ENCODE peak calls at places on chromosomes 3 and 15, in six cellular contexts. M is ascending aorta, D is fibroblast of lung, W is GM13976, O is brain microvascular endothelial cell, I is kidney. U is an unnamed sample.

GRCh38 chr3:12175137-12175593 is 16.5 kb upstream of the TIMP4 start:
- DNase-seq in M (no peak), D (peak), W (no peak), O (peak), I (no peak), U (no peak)

GRCh38 chr3:160458151-160458550 is 8.6 kb upstream of the TRIM59 start:
- DNase-seq in M (no peak), D (no peak), W (no peak), O (no peak), I (no peak), U (no peak)

GRCh38 chr15:38886315-38887163 is 321.9 kb upstream of the RASGRP1 start:
- DNase-seq in M (no peak), D (peak), W (no peak), O (peak), I (no peak), U (no peak)

GRCh38 chr15:64624242-64624641 is 151.1 kb downstream of the RBPMS2 start:
- DNase-seq in M (no peak), D (no peak), W (no peak), O (no peak), I (no peak), U (no peak)

GRCh38 chr15:93072440-93073394 is 16.3 kb downstream of the RGMA start:
- DNase-seq in M (peak), D (peak), W (no peak), O (peak), I (peak), U (peak)

GRCh38 chr15:63135804-63136203 is 14.1 kb downstream of the LACTB start:
- DNase-seq in M (no peak), D (peak), W (no peak), O (peak), I (no peak), U (peak)

GRCh38 chr3:138470687-138471086 is 36.3 kb downstream of the ESYT3 start:
- DNase-seq in M (no peak), D (no peak), W (no peak), O (no peak), I (no peak), U (no peak)

GRCh38 chr3:66011098-66011655 is 27.5 kb downstream of the MAGI1 start:
- DNase-seq in M (no peak), D (no peak), W (no peak), O (no peak), I (no peak), U (no peak)

GRCh38 chr3:54817628-54818027 is 110.2 kb downstream of the LRTM1 start:
- DNase-seq in M (no peak), D (no peak), W (no peak), O (no peak), I (no peak), U (no peak)

GRCh38 chr15:76333720-76334437 is 2.7 kb upstream of the ISL2 start:
- DNase-seq in M (no peak), D (no peak), W (peak), O (no peak), I (no peak), U (no peak)

GRCh38 chr3:97823503-97824004 is 1.7 kb downstream of the CRYBG3 start:
- DNase-seq in M (no peak), D (peak), W (no peak), O (no peak), I (no peak), U (peak)

GRCh38 chr3:113231391-113231790 is 20.0 kb downstream of the BOC start:
- DNase-seq in M (no peak), D (no peak), W (no peak), O (peak), I (no peak), U (no peak)

GRCh38 chr15:96307856-96308394 is 22.6 kb upstream of the NR2F2 start:
- DNase-seq in M (no peak), D (no peak), W (no peak), O (no peak), I (no peak), U (no peak)

GRCh38 chr3:42229942-42230688 is 35.9 kb downstream of the CCK start:
- DNase-seq in M (no peak), D (peak), W (no peak), O (peak), I (no peak), U (peak)

GRCh38 chr3:23312866-23313265 is 109.7 kb downstream of the UBE2E2 start:
- DNase-seq in M (no peak), D (peak), W (no peak), O (peak), I (no peak), U (no peak)

GRCh38 chr15:88166330-88166993 is 90.1 kb downstream of the NTRK3 start:
- DNase-seq in M (no peak), D (no peak), W (peak), O (no peak), I (no peak), U (no peak)

GRCh38 chr3:133583396-133583795 is 9.9 kb downstream of the CDV3 start:
- DNase-seq in M (no peak), D (no peak), W (no peak), O (no peak), I (no peak), U (no peak)

GRCh38 chr3:15430624-15431023 is 3.2 kb downstream of the EAF1 start:
- DNase-seq in M (no peak), D (no peak), W (no peak), O (no peak), I (no peak), U (no peak)

GRCh38 chr3:72258366-72258765 is 473.4 kb upstream of the PROK2 start:
- DNase-seq in M (no peak), D (no peak), W (no peak), O (no peak), I (no peak), U (no peak)

GRCh38 chr3:72258786-72259185 is 473.8 kb upstream of the PROK2 start:
- DNase-seq in M (no peak), D (no peak), W (no peak), O (no peak), I (no peak), U (no peak)

GRCh38 chr3:72255191-72255590 is 470.2 kb upstream of the PROK2 start:
- DNase-seq in M (peak), D (peak), W (no peak), O (no peak), I (peak), U (no peak)

GRCh38 chr3:72254483-72254882 is 469.5 kb upstream of the PROK2 start:
- DNase-seq in M (no peak), D (no peak), W (no peak), O (no peak), I (no peak), U (no peak)

DNA sequence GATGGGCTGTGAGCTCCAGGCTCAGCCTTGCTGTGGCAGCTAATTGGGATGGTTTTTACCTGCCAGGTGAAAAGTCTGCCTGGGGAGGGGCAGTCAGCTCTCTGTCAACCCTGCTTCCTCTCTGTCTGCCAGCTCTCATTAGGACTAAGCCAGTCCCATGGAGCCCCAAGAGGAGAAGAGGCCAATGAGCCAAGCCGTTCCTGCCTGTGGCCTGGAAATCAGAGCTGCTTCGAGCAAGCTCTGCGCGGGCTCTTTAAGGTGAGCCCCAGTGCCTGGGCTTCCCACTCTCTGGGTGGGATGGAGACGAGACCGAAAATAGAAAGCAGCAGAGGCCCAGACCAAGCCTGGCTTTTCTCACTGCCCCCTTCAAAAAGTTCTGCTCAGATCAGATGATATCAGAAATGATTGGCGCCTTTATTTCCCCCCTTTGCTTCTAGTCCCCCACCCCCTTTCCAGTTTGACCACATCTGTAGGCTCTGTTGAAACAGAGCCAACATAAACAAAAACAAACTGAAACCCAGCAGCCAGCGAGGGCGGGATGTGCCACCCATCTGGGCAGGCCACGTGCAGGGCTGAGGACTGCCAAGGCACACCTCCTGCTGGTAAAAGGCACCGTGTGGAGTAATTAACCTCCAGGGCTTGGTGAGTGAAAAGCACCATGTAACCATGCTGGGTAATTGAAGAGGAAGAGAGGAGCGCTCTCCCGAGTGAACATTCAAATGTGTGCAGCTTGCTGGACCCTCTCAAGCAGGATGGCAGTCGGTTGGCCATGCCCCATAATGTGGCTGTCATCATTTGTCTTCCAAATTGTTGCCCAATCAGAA is 471.0 kb upstream of the PROK2 start:
- DNase-seq in M (no peak), D (peak), W (no peak), O (no peak), I (peak), U (peak)
- TF ChIP-seq CTCF in M (no peak), D (peak), W (no peak), O (peak), I (peak), U (no peak)

GRCh38 chr3:141306276-141306675 is 62.0 kb upstream of the ZBTB38 start:
- DNase-seq in M (no peak), D (no peak), W (no peak), O (no peak), I (no peak), U (no peak)

GRCh38 chr3:141306922-141307321 is 61.4 kb upstream of the ZBTB38 start:
- DNase-seq in M (no peak), D (no peak), W (no peak), O (no peak), I (no peak), U (no peak)

GRCh38 chr3:141303481-141304223 is 64.7 kb upstream of the ZBTB38 start:
- DNase-seq in M (no peak), D (peak), W (peak), O (peak), I (no peak), U (peak)

GRCh38 chr3:141305436-141305835 is 62.9 kb upstream of the ZBTB38 start:
- DNase-seq in M (no peak), D (peak), W (no peak), O (peak), I (no peak), U (peak)

DNA sequence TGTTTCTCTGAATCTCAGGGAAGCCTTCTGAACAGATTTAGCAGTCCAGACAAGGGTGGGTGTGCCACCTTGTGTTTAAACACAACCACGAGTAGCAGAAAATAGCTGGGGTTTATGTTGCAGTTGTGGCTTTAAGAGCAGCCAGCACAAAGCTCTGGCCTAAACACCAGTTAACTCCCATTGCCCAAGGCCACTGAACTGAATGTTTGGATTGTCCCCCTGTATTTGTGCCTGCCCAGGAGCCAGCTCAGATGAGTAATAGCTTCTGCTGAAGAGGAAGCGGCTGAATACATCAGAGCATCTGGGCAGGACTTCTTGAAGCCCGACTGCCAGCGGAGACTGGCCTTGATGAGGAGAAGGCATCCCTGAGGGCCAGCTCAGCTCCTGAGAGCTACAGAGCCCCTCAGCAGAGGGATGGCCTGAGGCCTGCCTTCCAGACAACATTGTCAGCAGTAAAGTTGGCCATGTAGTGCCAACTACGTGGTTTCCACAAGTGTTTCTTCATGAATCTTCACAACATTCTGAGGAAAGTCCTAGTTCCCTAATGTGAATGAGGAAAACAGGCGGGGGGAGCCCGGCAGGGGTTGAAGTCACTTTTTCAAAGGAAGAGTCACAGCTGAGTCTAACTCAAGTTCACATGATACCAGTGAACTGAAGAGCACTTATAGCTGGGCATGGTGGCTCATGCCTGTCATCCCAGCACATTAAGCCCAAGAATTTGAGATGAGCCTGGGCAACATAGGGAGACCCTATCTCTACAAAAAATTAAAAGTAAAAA is 65.8 kb upstream of the ZBTB38 start:
- DNase-seq in M (no peak), D (peak), W (peak), O (peak), I (no peak), U (no peak)
- TF ChIP-seq CTCF in M (no peak), D (peak), W (no peak), O (peak), I (no peak), U (no peak)

GRCh38 chr3:112012205-112012604 is 13.5 kb downstream of the TAGLN3 start:
- DNase-seq in M (no peak), D (no peak), W (no peak), O (no peak), I (no peak), U (no peak)
- TF ChIP-seq CTCF in M (no peak), D (no peak), W (no peak), O (no peak), I (no peak), U (no peak)

DNA sequence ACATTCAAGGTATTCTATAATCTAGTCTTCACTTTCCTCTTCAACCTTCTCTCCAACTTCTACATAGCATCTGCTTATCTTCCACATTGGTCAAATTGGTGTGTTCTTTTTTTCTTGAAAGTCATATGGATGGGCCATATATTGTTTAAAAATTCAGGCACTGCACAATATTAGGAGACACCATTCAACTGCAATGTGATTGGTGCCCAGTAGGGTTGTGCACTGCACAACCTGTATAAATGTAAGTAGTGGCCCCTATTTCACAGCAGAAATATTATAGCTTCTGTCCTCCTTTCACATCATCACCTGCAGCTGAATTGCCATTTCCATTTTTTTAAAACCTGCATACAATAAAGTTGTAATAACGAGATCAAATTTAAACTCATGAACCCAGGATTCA is 18.1 kb upstream of the GOLIM4 start:
- DNase-seq in M (no peak), D (no peak), W (no peak), O (no peak), I (no peak), U (no peak)
- TF ChIP-seq CTCF in M (no peak), D (no peak), W (no peak), O (peak), I (no peak), U (no peak)

GRCh38 chr15:89524184-89524583 is 27.8 kb upstream of the RHCG start:
- DNase-seq in M (no peak), D (no peak), W (no peak), O (no peak), I (no peak), U (no peak)

GRCh38 chr15:89526181-89526580 is 29.8 kb upstream of the RHCG start:
- DNase-seq in M (no peak), D (no peak), W (no peak), O (no peak), I (no peak), U (no peak)

GRCh38 chr15:89523101-89523500 is 26.7 kb upstream of the RHCG start:
- DNase-seq in M (peak), D (no peak), W (no peak), O (no peak), I (no peak), U (no peak)

GRCh38 chr15:89528757-89529352 is 32.5 kb upstream of the RHCG start:
- DNase-seq in M (no peak), D (no peak), W (no peak), O (no peak), I (no peak), U (no peak)

GRCh38 chr15:89526601-89527441 is 30.4 kb upstream of the RHCG start:
- DNase-seq in M (peak), D (no peak), W (no peak), O (no peak), I (no peak), U (no peak)
- TF ChIP-seq CTCF in M (no peak), D (no peak), W (no peak), O (no peak), I (no peak), U (no peak)

DNA sequence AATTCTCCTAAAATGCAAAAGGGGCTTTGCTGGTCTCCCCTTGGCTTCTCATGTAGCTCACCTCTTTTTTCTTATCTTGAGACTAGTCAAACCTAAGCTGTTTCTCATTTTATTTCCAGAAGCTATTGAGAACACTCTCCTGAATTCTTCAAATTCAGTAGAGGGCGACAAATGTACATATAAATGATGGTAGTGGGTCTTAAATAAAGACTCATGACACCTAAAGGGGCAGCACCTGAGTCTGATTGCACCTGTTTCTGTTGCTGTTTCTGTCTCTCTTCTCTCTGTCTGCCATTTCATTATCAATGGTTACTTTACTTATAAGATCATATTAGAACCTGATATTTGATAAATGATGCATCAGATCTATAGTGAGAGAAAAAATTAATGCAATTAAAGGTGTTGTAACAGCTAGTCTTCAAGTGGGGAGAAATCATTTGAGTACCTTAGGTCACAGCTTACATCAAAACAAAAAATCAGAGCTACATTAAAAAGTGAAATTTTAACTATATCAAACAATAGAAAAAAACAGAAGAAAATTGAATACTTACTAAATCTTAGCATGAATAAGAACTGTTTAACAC is 7.0 kb downstream of the ADIPOQ start:
- DNase-seq in M (no peak), D (peak), W (peak), O (no peak), I (no peak), U (peak)
- TF ChIP-seq CTCF in M (peak), D (peak), W (peak), O (peak), I (peak), U (peak)

DNA sequence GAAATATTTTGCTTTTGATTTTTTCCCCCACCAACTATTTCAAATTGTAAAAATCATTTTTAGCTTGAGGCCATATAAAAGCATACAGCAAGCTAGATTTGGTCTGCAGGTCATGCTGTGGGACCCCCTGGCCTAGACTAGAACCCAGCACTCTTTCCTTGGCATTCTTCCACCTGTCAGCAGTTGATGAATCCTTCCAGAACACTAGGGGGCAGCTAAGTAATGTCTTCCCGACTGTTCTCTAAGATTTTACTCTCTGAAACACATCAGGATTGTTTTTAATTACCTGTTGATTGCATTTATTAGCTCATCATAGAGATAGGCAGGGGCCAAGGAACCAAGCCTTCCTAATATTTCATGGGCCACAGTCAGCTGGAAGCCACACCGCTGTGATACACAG is 174.5 kb downstream of the CACNA1D start:
- DNase-seq in M (no peak), D (no peak), W (no peak), O (no peak), I (no peak), U (no peak)
- TF ChIP-seq CTCF in M (no peak), D (peak), W (peak), O (peak), I (peak), U (no peak)

GRCh38 chr3:149752051-149752787 is at the start of gene COMMD2:
- DNase-seq in M (peak), D (peak), W (peak), O (peak), I (peak), U (peak)
- TF ChIP-seq CTCF in M (no peak), D (peak), W (peak), O (peak), I (peak), U (peak)

GRCh38 chr3:140216249-140216648 is 281.3 kb downstream of the CLSTN2 start:
- DNase-seq in M (no peak), D (no peak), W (peak), O (no peak), I (no peak), U (no peak)
- TF ChIP-seq CTCF in M (no peak), D (peak), W (no peak), O (peak), I (no peak), U (peak)

GRCh38 chr15:70357453-70357852 is 259.7 kb upstream of the TLE3 start:
- DNase-seq in M (peak), D (no peak), W (no peak), O (no peak), I (no peak), U (no peak)
- TF ChIP-seq CTCF in M (no peak), D (no peak), W (no peak), O (no peak), I (no peak), U (no peak)